ENCODE peak calls at places on chromosomes 5 and 9, in seven cellular contexts. C, U, B, H, D, L and A are unnamed samples.

GRCh38 chr5:132098151-132098594 is 24.6 kb downstream of the CSF2 start:
- DNase-seq in L (no peak), D (no peak), U (peak), C (peak), B (no peak), H (peak), A (no peak)

GRCh38 chr9:94783121-94783664 is 56.7 kb downstream of the AOPEP start:
- DNase-seq in H (peak), D (peak), L (peak), B (peak), U (peak), C (peak), A (peak)

GRCh38 chr5:112529525-112529924 is 110.4 kb upstream of the EPB41L4A start:
- DNase-seq in U (peak), B (no peak), C (no peak), L (no peak), H (peak), D (no peak), A (no peak)

GRCh38 chr5:109105631-109106267 is 304.0 kb downstream of the PJA2 start:
- DNase-seq in C (peak), H (no peak), U (peak), B (no peak), D (no peak), L (no peak), A (peak)

GRCh38 chr9:23887781-23888180 is 61.7 kb upstream of the ELAVL2 start:
- DNase-seq in L (no peak), C (no peak), U (no peak), D (no peak), H (no peak), B (no peak), A (no peak)

GRCh38 chr5:1750469-1750868 is 49.2 kb downstream of the MRPL36 start:
- DNase-seq in B (no peak), U (no peak), D (no peak), H (peak), C (no peak), L (no peak), A (no peak)

GRCh38 chr9:136104488-136104800 is 9.4 kb upstream of the NACC2 start:
- DNase-seq in C (no peak), B (no peak), D (no peak), U (no peak), H (no peak), L (no peak), A (no peak)

GRCh38 chr9:136645903-136646754 is 16.6 kb upstream of the EGFL7 start:
- DNase-seq in B (no peak), L (peak), C (no peak), U (no peak), H (no peak), D (no peak), A (no peak)

GRCh38 chr5:157280927-157281326 is 15.0 kb downstream of the CYFIP2 start:
- DNase-seq in U (peak), H (no peak), B (no peak), D (no peak), L (no peak), C (peak), A (peak)

GRCh38 chr5:161410640-161411039 is 135.9 kb downstream of the GABRB2 start:
- DNase-seq in H (no peak), U (no peak), B (no peak), L (no peak), C (no peak), D (no peak), A (no peak)

GRCh38 chr5:168365581-168366081 is 74.2 kb downstream of the WWC1 start:
- DNase-seq in U (peak), H (peak), L (no peak), C (no peak), B (peak), D (no peak), A (no peak)
- TF ChIP-seq CTCF in U (peak), H (peak), L (no peak), C (no peak), B (no peak), D (no peak), A (peak)

GRCh38 chr9:4145482-4145881 is 154.4 kb downstream of the GLIS3 start:
- DNase-seq in C (no peak), U (no peak), B (no peak), L (no peak), H (no peak), D (no peak), A (no peak)
- H3K4me3 ChIP-seq in C (no peak), U (no peak), B (no peak), L (no peak), H (no peak), D (no peak), A (no peak)

GRCh38 chr9:113580954-113581311 is 117.4 kb downstream of the RGS3 start:
- DNase-seq in B (no peak), C (no peak), H (no peak), U (no peak), L (no peak), D (no peak), A (no peak)

GRCh38 chr9:113583511-113584470 is 120.3 kb downstream of the RGS3 start:
- DNase-seq in L (peak), B (no peak), D (no peak), H (no peak), C (no peak), U (no peak), A (no peak)

GRCh38 chr9:113580041-113580953 is 116.8 kb downstream of the RGS3 start:
- DNase-seq in H (no peak), L (peak), B (peak), U (peak), C (no peak), D (no peak), A (no peak)

GRCh38 chr9:113582698-113583200 is 119.2 kb downstream of the RGS3 start:
- DNase-seq in U (no peak), L (no peak), B (no peak), D (no peak), H (no peak), C (no peak), A (no peak)

DNA sequence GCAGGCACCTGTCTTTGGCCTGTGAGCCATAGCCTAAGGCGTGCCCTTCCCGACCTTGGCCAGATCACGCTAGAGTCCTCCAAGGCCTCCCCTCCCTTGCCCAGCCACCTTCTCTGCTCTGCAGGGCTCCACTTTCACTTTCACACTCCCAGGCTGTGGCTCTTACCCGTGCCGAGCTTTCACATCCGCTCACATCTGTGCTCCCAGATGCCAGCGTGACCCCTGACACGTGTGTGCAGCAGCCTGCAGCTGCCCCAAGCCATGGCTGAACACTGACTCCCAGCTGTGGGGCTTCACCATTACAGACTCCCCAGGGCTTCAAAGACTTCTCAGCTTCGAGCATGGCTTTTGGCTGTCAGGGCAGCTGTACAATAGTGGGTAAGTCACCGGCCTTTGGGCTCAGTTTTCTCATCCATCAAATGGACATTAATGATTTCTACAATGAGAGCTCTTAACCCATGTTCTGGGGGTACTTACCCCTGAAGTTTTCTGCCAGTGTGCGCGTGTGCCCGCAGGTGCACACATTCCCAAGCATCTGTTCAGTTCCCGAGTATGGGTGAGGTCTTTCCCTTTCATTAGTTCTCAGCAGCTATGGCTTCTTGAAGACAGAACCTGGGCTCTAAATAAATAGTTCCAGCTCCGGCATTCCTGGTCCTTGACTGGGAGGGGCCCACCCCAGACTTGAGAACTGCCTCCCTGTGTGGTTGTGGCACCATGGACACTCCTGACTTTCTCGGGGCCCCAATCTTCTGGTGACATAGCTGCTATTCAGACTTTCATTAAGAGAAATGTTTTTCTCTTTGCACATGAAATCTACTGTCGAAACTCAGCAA is 118.6 kb downstream of the RGS3 start:
- DNase-seq in D (peak), L (peak), U (peak), C (no peak), H (no peak), B (peak), A (peak)
- TF ChIP-seq CTCF in D (peak), L (peak), U (peak), C (peak), H (no peak), B (no peak), A (peak)

DNA sequence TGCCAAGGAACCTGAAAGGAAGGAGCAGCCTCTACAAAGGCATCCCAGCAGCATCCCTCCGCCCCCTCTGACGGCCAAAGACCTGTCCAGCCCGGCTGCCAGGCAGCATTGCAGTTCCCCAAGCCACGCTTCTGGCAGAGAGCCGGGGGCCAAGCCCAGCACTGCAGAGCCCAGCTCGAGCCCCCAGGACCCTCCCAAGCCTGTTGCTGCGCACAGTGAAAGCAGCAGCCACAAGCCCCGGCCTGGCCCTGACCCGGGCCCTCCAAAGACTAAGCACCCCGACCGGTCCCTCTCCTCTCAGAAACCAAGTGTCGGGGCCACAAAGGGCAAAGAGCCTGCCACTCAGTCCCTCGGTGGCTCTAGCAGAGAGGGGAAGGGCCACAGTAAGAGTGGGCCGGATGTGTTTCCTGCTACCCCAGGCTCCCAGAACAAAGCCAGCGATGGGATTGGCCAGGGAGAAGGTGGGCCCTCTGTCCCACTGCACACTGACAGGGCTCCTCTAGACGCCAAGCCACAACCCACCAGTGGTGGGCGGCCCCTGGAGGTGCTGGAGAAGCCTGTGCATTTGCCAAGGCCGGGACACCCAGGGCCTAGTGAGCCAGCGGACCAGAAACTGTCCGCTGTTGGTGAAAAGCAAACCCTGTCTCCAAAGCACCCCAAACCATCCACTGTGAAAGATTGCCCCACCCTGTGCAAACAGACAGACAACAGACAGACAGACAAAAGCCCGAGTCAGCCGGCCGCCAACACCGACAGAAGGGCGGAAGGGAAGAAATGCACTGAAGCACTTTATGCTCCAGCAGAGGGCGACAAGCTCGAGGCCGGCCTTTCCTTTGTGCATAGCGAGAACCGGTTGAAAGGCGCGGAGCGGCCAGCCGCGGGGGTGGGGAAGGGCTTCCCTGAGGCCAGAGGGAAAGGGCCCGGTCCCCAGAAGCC is 30.8 kb downstream of the CD180 start:
- DNase-seq in H (peak), D (peak), B (peak), C (no peak), L (peak), U (peak), A (no peak)
- H3K4me3 ChIP-seq in H (no peak), D (peak), B (peak), C (no peak), L (peak), U (no peak), A (no peak)

DNA sequence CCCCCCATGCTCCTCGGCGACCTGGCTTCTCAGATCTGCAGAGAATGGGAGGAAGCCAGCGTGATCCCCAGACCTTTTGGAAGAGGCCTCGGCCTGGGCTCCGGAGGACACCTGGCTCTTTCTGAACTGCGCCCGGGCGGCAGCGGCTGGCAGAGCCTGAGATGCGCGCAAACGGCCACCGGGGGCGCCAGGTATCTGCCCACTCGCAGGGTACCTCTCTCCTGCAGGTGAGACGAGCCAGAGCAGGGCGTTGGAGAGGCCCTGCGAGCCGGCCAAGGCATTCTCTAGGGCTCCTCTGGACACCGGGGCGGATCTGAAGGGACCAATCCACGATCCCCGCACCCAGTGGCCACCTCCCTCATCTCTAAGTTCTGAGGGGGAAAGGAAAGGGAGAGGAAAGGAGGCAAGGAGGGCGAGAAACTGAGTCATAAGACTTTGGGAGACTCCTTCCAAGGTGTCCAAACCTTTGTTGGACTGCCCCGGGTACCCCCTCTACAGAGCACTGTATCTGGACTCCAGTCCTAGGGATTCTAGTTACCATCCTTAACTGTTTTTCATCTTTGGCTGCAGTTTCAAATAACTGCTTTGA is 55.0 kb upstream of the SLC46A2 start:
- DNase-seq in L (no peak), C (no peak), B (no peak), U (no peak), D (no peak), H (peak), A (no peak)
- TF ChIP-seq CTCF in L (no peak), C (no peak), B (no peak), U (no peak), D (no peak), H (peak), A (peak)